ENCODE peak calls at places on chromosomes 3 and 15, in six cellular contexts. One of them, this sample, is unnamed.

GRCh38 chr15:64712353-64712752 is 63.0 kb downstream of the RBPMS2 start:
- DNase-seq in SW 1271: no peak
- DNase-seq in stimulated activated CD4-positive, alpha-beta T cell treated with anti-CD3 and anti-CD28 coated beads, Interleukin-12 subunit alpha, Interleukin-12 subunit beta, amount 100 ng/mL, for 48 hours: no peak
- DNase-seq in activated CD8-positive, alpha-beta memory T cell treated with anti-CD3 and anti-CD28 coated beads, Interleukin-2, amount 50 U/mL, for 4 hours: no peak
- DNase-seq in COLO829: no peak
- DNase-seq in GM23338: no peak
- DNase-seq in this sample: no peak

GRCh38 chr3:197558000-197558399 is 2.2 kb upstream of the BDH1 start:
- DNase-seq in SW 1271: no peak
- DNase-seq in GM23338: no peak
- DNase-seq in COLO829: no peak
- DNase-seq in activated CD8-positive, alpha-beta memory T cell treated with anti-CD3 and anti-CD28 coated beads, Interleukin-2, amount 50 U/mL, for 4 hours: no peak
- DNase-seq in stimulated activated CD4-positive, alpha-beta T cell treated with anti-CD3 and anti-CD28 coated beads, Interleukin-12 subunit alpha, Interleukin-12 subunit beta, amount 100 ng/mL, for 48 hours: no peak
- DNase-seq in this sample: no peak

GRCh38 chr3:52495777-52496602 is 852 bp downstream of the STAB1 start:
- DNase-seq in activated CD8-positive, alpha-beta memory T cell treated with anti-CD3 and anti-CD28 coated beads, Interleukin-2, amount 50 U/mL, for 4 hours: no peak
- DNase-seq in GM23338: no peak
- DNase-seq in COLO829: no peak
- DNase-seq in SW 1271: no peak
- DNase-seq in stimulated activated CD4-positive, alpha-beta T cell treated with anti-CD3 and anti-CD28 coated beads, Interleukin-12 subunit alpha, Interleukin-12 subunit beta, amount 100 ng/mL, for 48 hours: no peak
- DNase-seq in this sample: no peak

GRCh38 chr15:100043069-100043641 is 298.6 kb downstream of the ADAMTS17 start:
- DNase-seq in GM23338: no peak
- DNase-seq in COLO829: peak
- DNase-seq in SW 1271: peak
- DNase-seq in stimulated activated CD4-positive, alpha-beta T cell treated with anti-CD3 and anti-CD28 coated beads, Interleukin-12 subunit alpha, Interleukin-12 subunit beta, amount 100 ng/mL, for 48 hours: no peak
- DNase-seq in activated CD8-positive, alpha-beta memory T cell treated with anti-CD3 and anti-CD28 coated beads, Interleukin-2, amount 50 U/mL, for 4 hours: no peak
- DNase-seq in this sample: peak

GRCh38 chr3:190847423-190847822 is 15.1 kb downstream of the GMNC start:
- DNase-seq in stimulated activated CD4-positive, alpha-beta T cell treated with anti-CD3 and anti-CD28 coated beads, Interleukin-12 subunit alpha, Interleukin-12 subunit beta, amount 100 ng/mL, for 48 hours: no peak
- DNase-seq in GM23338: no peak
- DNase-seq in COLO829: no peak
- DNase-seq in activated CD8-positive, alpha-beta memory T cell treated with anti-CD3 and anti-CD28 coated beads, Interleukin-2, amount 50 U/mL, for 4 hours: no peak
- DNase-seq in SW 1271: no peak
- DNase-seq in this sample: no peak

GRCh38 chr15:40342421-40343313 is 1.9 kb upstream of the CCDC9B start:
- DNase-seq in stimulated activated CD4-positive, alpha-beta T cell treated with anti-CD3 and anti-CD28 coated beads, Interleukin-12 subunit alpha, Interleukin-12 subunit beta, amount 100 ng/mL, for 48 hours: no peak
- DNase-seq in activated CD8-positive, alpha-beta memory T cell treated with anti-CD3 and anti-CD28 coated beads, Interleukin-2, amount 50 U/mL, for 4 hours: no peak
- DNase-seq in GM23338: no peak
- DNase-seq in SW 1271: no peak
- DNase-seq in COLO829: no peak
- DNase-seq in this sample: no peak

GRCh38 chr3:141371882-141372281 is 3.6 kb downstream of the ZBTB38 start:
- DNase-seq in GM23338: no peak
- DNase-seq in COLO829: no peak
- DNase-seq in SW 1271: no peak
- DNase-seq in activated CD8-positive, alpha-beta memory T cell treated with anti-CD3 and anti-CD28 coated beads, Interleukin-2, amount 50 U/mL, for 4 hours: no peak
- DNase-seq in stimulated activated CD4-positive, alpha-beta T cell treated with anti-CD3 and anti-CD28 coated beads, Interleukin-12 subunit alpha, Interleukin-12 subunit beta, amount 100 ng/mL, for 48 hours: no peak
- DNase-seq in this sample: no peak

GRCh38 chr3:101379695-101380376 is 59.5 kb upstream of the IMPG2 start:
- DNase-seq in COLO829: no peak
- DNase-seq in GM23338: no peak
- DNase-seq in stimulated activated CD4-positive, alpha-beta T cell treated with anti-CD3 and anti-CD28 coated beads, Interleukin-12 subunit alpha, Interleukin-12 subunit beta, amount 100 ng/mL, for 48 hours: no peak
- DNase-seq in SW 1271: no peak
- DNase-seq in activated CD8-positive, alpha-beta memory T cell treated with anti-CD3 and anti-CD28 coated beads, Interleukin-2, amount 50 U/mL, for 4 hours: no peak
- DNase-seq in this sample: no peak

GRCh38 chr15:39419651-39420050 is 161.2 kb upstream of the THBS1 start:
- DNase-seq in stimulated activated CD4-positive, alpha-beta T cell treated with anti-CD3 and anti-CD28 coated beads, Interleukin-12 subunit alpha, Interleukin-12 subunit beta, amount 100 ng/mL, for 48 hours: no peak
- DNase-seq in activated CD8-positive, alpha-beta memory T cell treated with anti-CD3 and anti-CD28 coated beads, Interleukin-2, amount 50 U/mL, for 4 hours: no peak
- DNase-seq in GM23338: no peak
- DNase-seq in COLO829: no peak
- DNase-seq in SW 1271: no peak
- DNase-seq in this sample: peak

GRCh38 chr15:39194431-39194830 is 386.4 kb upstream of the THBS1 start:
- DNase-seq in activated CD8-positive, alpha-beta memory T cell treated with anti-CD3 and anti-CD28 coated beads, Interleukin-2, amount 50 U/mL, for 4 hours: no peak
- DNase-seq in SW 1271: no peak
- DNase-seq in stimulated activated CD4-positive, alpha-beta T cell treated with anti-CD3 and anti-CD28 coated beads, Interleukin-12 subunit alpha, Interleukin-12 subunit beta, amount 100 ng/mL, for 48 hours: no peak
- DNase-seq in COLO829: no peak
- DNase-seq in GM23338: no peak
- DNase-seq in this sample: no peak

GRCh38 chr3:23916152-23916885 is 471 bp downstream of the NKIRAS1 start:
- DNase-seq in SW 1271: no peak
- DNase-seq in stimulated activated CD4-positive, alpha-beta T cell treated with anti-CD3 and anti-CD28 coated beads, Interleukin-12 subunit alpha, Interleukin-12 subunit beta, amount 100 ng/mL, for 48 hours: no peak
- DNase-seq in activated CD8-positive, alpha-beta memory T cell treated with anti-CD3 and anti-CD28 coated beads, Interleukin-2, amount 50 U/mL, for 4 hours: no peak
- DNase-seq in GM23338: no peak
- DNase-seq in COLO829: no peak
- DNase-seq in this sample: no peak

GRCh38 chr15:38688761-38689160 is 124.1 kb upstream of the RASGRP1 start:
- DNase-seq in COLO829: no peak
- DNase-seq in SW 1271: no peak
- DNase-seq in activated CD8-positive, alpha-beta memory T cell treated with anti-CD3 and anti-CD28 coated beads, Interleukin-2, amount 50 U/mL, for 4 hours: peak
- DNase-seq in stimulated activated CD4-positive, alpha-beta T cell treated with anti-CD3 and anti-CD28 coated beads, Interleukin-12 subunit alpha, Interleukin-12 subunit beta, amount 100 ng/mL, for 48 hours: peak
- DNase-seq in GM23338: no peak
- DNase-seq in this sample: no peak

GRCh38 chr3:20572473-20572872 is 386.5 kb upstream of the SGO1 start:
- DNase-seq in stimulated activated CD4-positive, alpha-beta T cell treated with anti-CD3 and anti-CD28 coated beads, Interleukin-12 subunit alpha, Interleukin-12 subunit beta, amount 100 ng/mL, for 48 hours: no peak
- DNase-seq in GM23338: no peak
- DNase-seq in SW 1271: no peak
- DNase-seq in COLO829: no peak
- DNase-seq in activated CD8-positive, alpha-beta memory T cell treated with anti-CD3 and anti-CD28 coated beads, Interleukin-2, amount 50 U/mL, for 4 hours: no peak
- DNase-seq in this sample: no peak

GRCh38 chr3:158085358-158085757 is 20.9 kb downstream of the SHOX2 start:
- DNase-seq in stimulated activated CD4-positive, alpha-beta T cell treated with anti-CD3 and anti-CD28 coated beads, Interleukin-12 subunit alpha, Interleukin-12 subunit beta, amount 100 ng/mL, for 48 hours: no peak
- DNase-seq in COLO829: no peak
- DNase-seq in SW 1271: no peak
- DNase-seq in GM23338: no peak
- DNase-seq in activated CD8-positive, alpha-beta memory T cell treated with anti-CD3 and anti-CD28 coated beads, Interleukin-2, amount 50 U/mL, for 4 hours: no peak
- DNase-seq in this sample: no peak

GRCh38 chr15:69830425-69830824 is 267.3 kb downstream of the TLE3 start:
- DNase-seq in GM23338: no peak
- DNase-seq in activated CD8-positive, alpha-beta memory T cell treated with anti-CD3 and anti-CD28 coated beads, Interleukin-2, amount 50 U/mL, for 4 hours: no peak
- DNase-seq in stimulated activated CD4-positive, alpha-beta T cell treated with anti-CD3 and anti-CD28 coated beads, Interleukin-12 subunit alpha, Interleukin-12 subunit beta, amount 100 ng/mL, for 48 hours: no peak
- DNase-seq in COLO829: no peak
- DNase-seq in SW 1271: no peak
- DNase-seq in this sample: no peak

GRCh38 chr15:67142142-67143092 is 77.0 kb downstream of the SMAD3 start:
- DNase-seq in SW 1271: peak
- DNase-seq in GM23338: no peak
- DNase-seq in COLO829: no peak
- DNase-seq in stimulated activated CD4-positive, alpha-beta T cell treated with anti-CD3 and anti-CD28 coated beads, Interleukin-12 subunit alpha, Interleukin-12 subunit beta, amount 100 ng/mL, for 48 hours: no peak
- DNase-seq in activated CD8-positive, alpha-beta memory T cell treated with anti-CD3 and anti-CD28 coated beads, Interleukin-2, amount 50 U/mL, for 4 hours: no peak
- DNase-seq in this sample: peak

GRCh38 chr15:66834863-66835557 is 133.0 kb downstream of the SMAD6 start:
- DNase-seq in stimulated activated CD4-positive, alpha-beta T cell treated with anti-CD3 and anti-CD28 coated beads, Interleukin-12 subunit alpha, Interleukin-12 subunit beta, amount 100 ng/mL, for 48 hours: no peak
- DNase-seq in activated CD8-positive, alpha-beta memory T cell treated with anti-CD3 and anti-CD28 coated beads, Interleukin-2, amount 50 U/mL, for 4 hours: no peak
- DNase-seq in SW 1271: no peak
- DNase-seq in COLO829: no peak
- DNase-seq in GM23338: peak
- DNase-seq in this sample: peak

This sample was measured in SJSA1.